ENCODE peak calls at places on chromosomes 3 and 15, in nine cellular contexts. B is neural crest cell; J is stimulated activated CD4-positive, alpha-beta T cell treated with anti-CD3 and anti-CD28 coated beads, Interleukin-2, amount 100 ng/mL, for 24 hours; M is GM23338; P is activated CD4-positive, CD25-positive, alpha-beta regulatory T cell treated with anti-CD3 and anti-CD28 coated beads, Interleukin-2, amount 50 U/mL, for 72 hours; Z is stimulated activated CD8-positive, alpha-beta memory T cell treated with anti-CD3 and anti-CD28 coated beads, Interleukin-12 subunit alpha, Interleukin-12 subunit beta, amount 100 ng/mL, for 4 hours; O is iPS DF 6.9; K is KG1; C is Right ventricle myocardium superior. H is an unnamed sample.

GRCh38 chr3:5053021-5053831 is 68.9 kb upstream of the ARL8B start:
- DNase-seq in B (no peak), J (no peak), M (no peak), P (no peak), Z (no peak), O (no peak), K (no peak), C (no peak), H (peak; percentile 35)

GRCh38 chr15:55247276-55247675 is 42.3 kb downstream of the RAB27A start:
- DNase-seq in B (no peak), J (no peak), M (no peak), P (no peak), Z (no peak), O (no peak), K (no peak), C (no peak), H (no peak)

GRCh38 chr15:80308002-80308401 is 56.0 kb upstream of the CTXND1 start:
- DNase-seq in B (no peak), J (no peak), M (peak; percentile 77), P (no peak), Z (no peak), O (peak; percentile 20), K (no peak), C (no peak), H (no peak)

GRCh38 chr15:52790166-52790708 is at the start of gene ONECUT1:
- DNase-seq in B (peak; percentile 75), J (peak; percentile 71), M (peak; percentile 79), P (peak; percentile 66), Z (peak; percentile 31), O (no peak), K (no peak), C (peak; percentile 64), H (peak; percentile 44)

GRCh38 chr3:170585008-170585936 is 603 bp downstream of the SLC7A14 start:
- DNase-seq in B (peak; percentile 1), J (no peak), M (peak; percentile 60), P (no peak), Z (no peak), O (no peak), K (no peak), C (peak; percentile 29), H (peak; percentile 7)

GRCh38 chr3:37028329-37028728 is 35.0 kb downstream of the MLH1 start:
- DNase-seq in B (no peak), J (no peak), M (no peak), P (no peak), Z (no peak), O (no peak), K (no peak), C (peak; percentile 72), H (no peak)

GRCh38 chr15:70270752-70271111 is 173.0 kb upstream of the TLE3 start:
- DNase-seq in B (no peak), J (no peak), M (no peak), P (no peak), Z (no peak), O (no peak), K (no peak), C (no peak), H (no peak)

GRCh38 chr3:108088697-108089096 is 2.1 kb downstream of the CD47 start:
- DNase-seq in B (no peak), J (peak; percentile 36), M (no peak), P (no peak), Z (no peak), O (no peak), K (peak; percentile 25), C (no peak), H (no peak)

GRCh38 chr15:42088801-42089640 is 5.3 kb downstream of the PLA2G4D start:
- DNase-seq in B (no peak), J (no peak), M (no peak), P (no peak), Z (no peak), O (no peak), K (no peak), C (no peak), H (no peak)

GRCh38 chr3:69385723-69386483 is at the start of gene FRMD4B:
- DNase-seq in B (peak; percentile 29), J (peak; percentile 54), M (peak; percentile 71), P (no peak), Z (no peak), O (no peak), K (no peak), C (peak; percentile 91), H (peak; percentile 92)

GRCh38 chr3:103977417-103977816 is 1389.3 kb upstream of the ALCAM start:
- DNase-seq in B (no peak), J (no peak), M (no peak), P (no peak), Z (no peak), O (no peak), K (no peak), C (no peak), H (no peak)

GRCh38 chr3:53016236-53016635 is 29.6 kb downstream of the SFMBT1 start:
- DNase-seq in B (no peak), J (no peak), M (no peak), P (no peak), Z (no peak), O (no peak), K (no peak), C (no peak), H (no peak)

GRCh38 chr3:192889694-192890093 is 28.0 kb downstream of the MB21D2 start:
- DNase-seq in B (no peak), J (no peak), M (no peak), P (no peak), Z (no peak), O (no peak), K (no peak), C (no peak), H (no peak)

GRCh38 chr15:57227899-57228298 is 148.4 kb upstream of the CGNL1 start:
- DNase-seq in B (no peak), J (no peak), M (no peak), P (no peak), Z (no peak), O (no peak), K (no peak), C (no peak), H (no peak)

GRCh38 chr15:100097342-100097899 is 244.4 kb downstream of the ADAMTS17 start:
- DNase-seq in B (no peak), J (no peak), M (no peak), P (no peak), Z (no peak), O (no peak), K (no peak), C (no peak), H (no peak)

GRCh38 chr3:144771401-144771870 is 799.8 kb downstream of the DIPK2A start:
- DNase-seq in B (no peak), J (no peak), M (no peak), P (no peak), Z (no peak), O (no peak), K (no peak), C (no peak), H (no peak)

GRCh38 chr15:95718441-95718840 is 612.1 kb upstream of the NR2F2 start:
- DNase-seq in B (no peak), J (no peak), M (no peak), P (no peak), Z (no peak), O (no peak), K (no peak), C (peak; percentile 60), H (no peak)

GRCh38 chr3:192188218-192188835 is 539.0 kb downstream of the FGF12 start:
- DNase-seq in B (peak; percentile 46), J (peak; percentile 55), M (peak; percentile 85), P (peak; percentile 36), Z (no peak), O (peak; percentile 27), K (peak; percentile 30), C (peak; percentile 68), H (peak; percentile 25)

GRCh38 chr3:8540456-8540855 is 38.8 kb downstream of the LMCD1 start:
- DNase-seq in B (no peak), J (no peak), M (no peak), P (no peak), Z (no peak), O (no peak), K (no peak), C (no peak), H (no peak)

GRCh38 chr3:192060160-192060783 is 599.3 kb downstream of the PYDC2 start:
- DNase-seq in B (no peak), J (no peak), M (no peak), P (no peak), Z (no peak), O (no peak), K (no peak), C (no peak), H (no peak)

GRCh38 chr15:29687939-29688884 is 134.1 kb downstream of the TJP1 start:
- DNase-seq in B (no peak), J (no peak), M (no peak), P (no peak), Z (no peak), O (no peak), K (no peak), C (no peak), H (no peak)

GRCh38 chr3:192082733-192083660 is 622.0 kb downstream of the PYDC2 start:
- DNase-seq in B (no peak), J (no peak), M (no peak), P (no peak), Z (no peak), O (no peak), K (no peak), C (no peak), H (no peak)

GRCh38 chr3:123346726-123347125 is 102.2 kb downstream of the ADCY5 start:
- DNase-seq in B (no peak), J (no peak), M (no peak), P (no peak), Z (no peak), O (no peak), K (no peak), C (peak; percentile 76), H (no peak)

GRCh38 chr15:100163961-100164360 is 177.8 kb downstream of the ADAMTS17 start:
- DNase-seq in B (no peak), J (no peak), M (no peak), P (no peak), Z (no peak), O (no peak), K (no peak), C (no peak), H (no peak)

GRCh38 chr15:48939686-48940085 is 24.0 kb downstream of the SHC4 start:
- DNase-seq in B (no peak), J (no peak), M (no peak), P (no peak), Z (no peak), O (no peak), K (no peak), C (no peak), H (no peak)

GRCh38 chr3:8441969-8442559 is 59.6 kb upstream of the LMCD1 start:
- DNase-seq in B (peak; percentile 33), J (no peak), M (peak; percentile 95), P (no peak), Z (no peak), O (peak; percentile 71), K (no peak), C (no peak), H (peak; percentile 72)

GRCh38 chr3:41202834-41203345 is 3.6 kb downstream of the CTNNB1 start:
- DNase-seq in B (no peak), J (no peak), M (peak; percentile 50), P (no peak), Z (no peak), O (no peak), K (no peak), C (no peak), H (peak; percentile 37)

GRCh38 chr3:131386429-131386926 is 4.9 kb downstream of the NUDT16 start:
- DNase-seq in B (no peak), J (peak; percentile 19), M (no peak), P (no peak), Z (no peak), O (no peak), K (peak; percentile 50), C (peak; percentile 80), H (peak; percentile 36)

GRCh38 chr3:50317303-50317702 is 5.2 kb downstream of the HYAL2 start:
- DNase-seq in B (no peak), J (no peak), M (no peak), P (no peak), Z (no peak), O (no peak), K (no peak), C (no peak), H (no peak)

GRCh38 chr3:126982125-126982521 is 792 bp upstream of the PLXNA1 start:
- DNase-seq in B (no peak), J (peak; percentile 64), M (peak; percentile 58), P (no peak), Z (peak; percentile 57), O (no peak), K (peak; percentile 47), C (no peak), H (no peak)

GRCh38 chr3:4980229-4981159 is 1.3 kb downstream of the BHLHE40 start:
- DNase-seq in B (peak; percentile 76), J (peak; percentile 94), M (peak; percentile 79), P (peak; percentile 95), Z (peak; percentile 74), O (no peak), K (peak; percentile 88), C (peak; percentile 94), H (peak; percentile 69)